ENCODE peak calls at places on chromosomes 12 and 14, in six cellular contexts. X is GM10248; P is fibroblast of the aortic adventitia; T is stimulated activated CD4-positive, alpha-beta T cell treated with anti-CD3 and anti-CD28 coated beads, TNF-alpha, amount 100 ng/mL, for 1 hour; Z is amniotic stem cell; L is GM13977. M is an unnamed sample.

GRCh38 chr12:3529281-3529680 is 38.3 kb downstream of the PRMT8 start:
- DNase-seq in X (no peak), P (peak), T (no peak), Z (no peak), L (no peak), M (no peak)

GRCh38 chr12:31337952-31338351 is 12.0 kb upstream of the SINHCAF start:
- DNase-seq in X (no peak), P (no peak), T (no peak), Z (no peak), L (no peak), M (no peak)

GRCh38 chr12:130444081-130444480 is 106.4 kb downstream of the PIWIL1 start:
- DNase-seq in X (no peak), P (no peak), T (no peak), Z (no peak), L (no peak), M (no peak)

GRCh38 chr14:88323520-88324199 is 591 bp upstream of the KCNK10 start:
- DNase-seq in X (peak), P (no peak), T (no peak), Z (no peak), L (peak), M (no peak)

GRCh38 chr14:83826838-83827237 is 1703.1 kb upstream of the FLRT2 start:
- DNase-seq in X (no peak), P (peak), T (no peak), Z (no peak), L (no peak), M (peak)

GRCh38 chr12:122963928-122964240 is 2.4 kb downstream of the ABCB9 start:
- DNase-seq in X (no peak), P (peak), T (no peak), Z (no peak), L (no peak), M (no peak)

GRCh38 chr14:50070230-50070629 is 46.1 kb downstream of the VCPKMT start:
- DNase-seq in X (no peak), P (no peak), T (no peak), Z (no peak), L (no peak), M (no peak)

GRCh38 chr14:61196792-61197191 is 84.3 kb downstream of the TMEM30B start:
- DNase-seq in X (no peak), P (no peak), T (no peak), Z (no peak), L (no peak), M (no peak)

GRCh38 chr12:52798671-52799497 is 3.0 kb upstream of the KRT3 start:
- DNase-seq in X (no peak), P (no peak), T (no peak), Z (no peak), L (no peak), M (no peak)

GRCh38 chr12:92426346-92426745 is 276.4 kb upstream of the PLEKHG7 start:
- DNase-seq in X (no peak), P (no peak), T (no peak), Z (no peak), L (no peak), M (no peak)